ENCODE peak calls at places on chromosome 20, in seven cellular contexts. W is heart left ventricle, C is cardiac muscle cell, Z is cardiac fibroblast, V is tibial artery, N is epithelial cell of esophagus, Y is astrocyte of the spinal cord. R is an unnamed sample.

GRCh38 chr20:58559368-58559729 is 44.1 kb upstream of the APCDD1L start:
- DNase-seq in W (no peak), C (no peak), Z (no peak), V (no peak), N (no peak), Y (no peak), R (no peak)

GRCh38 chr20:9140172-9140760 is 71.4 kb downstream of the PLCB4 start:
- DNase-seq in W (no peak), C (no peak), Z (no peak), V (no peak), N (no peak), Y (no peak), R (no peak)

GRCh38 chr20:59463541-59463940 is 140.8 kb upstream of the PHACTR3 start:
- DNase-seq in W (no peak), C (no peak), Z (no peak), V (no peak), N (no peak), Y (no peak), R (no peak)

GRCh38 chr20:40945754-40946451 is 82.7 kb upstream of the TOP1 start:
- DNase-seq in W (no peak), C (peak), Z (peak), V (peak), N (peak), Y (peak), R (no peak)

GRCh38 chr20:35601021-35601973 is 14.3 kb upstream of the SPAG4 start:
- DNase-seq in W (peak), C (peak), Z (peak), V (peak), N (peak), Y (peak), R (peak)

GRCh38 chr20:51423810-51424209 is 118.7 kb downstream of the NFATC2 start:
- DNase-seq in W (no peak), C (no peak), Z (no peak), V (no peak), N (no peak), Y (no peak), R (no peak)

GRCh38 chr20:61316351-61316750 is 64.3 kb downstream of the CDH4 start:
- DNase-seq in W (no peak), C (no peak), Z (no peak), V (no peak), N (no peak), Y (no peak), R (no peak)

GRCh38 chr20:37417146-37417856 is 71.4 kb downstream of the SRC start:
- DNase-seq in W (peak), C (no peak), Z (no peak), V (no peak), N (no peak), Y (no peak), R (no peak)

GRCh38 chr20:58228484-58229197 is at the start of gene ANKRD60:
- DNase-seq in W (no peak), C (peak), Z (peak), V (no peak), N (peak), Y (peak), R (no peak)

GRCh38 chr20:10823585-10823984 is 149.8 kb upstream of the JAG1 start:
- DNase-seq in W (no peak), C (no peak), Z (no peak), V (no peak), N (no peak), Y (no peak), R (no peak)

GRCh38 chr20:62063601-62063980 is 2.1 kb downstream of the TAF4 start:
- DNase-seq in W (no peak), C (peak), Z (peak), V (no peak), N (peak), Y (peak), R (no peak)

GRCh38 chr20:1945134-1945618 is 48.7 kb downstream of the PDYN start:
- DNase-seq in W (peak), C (peak), Z (peak), V (peak), N (peak), Y (no peak), R (no peak)

GRCh38 chr20:33976959-33977358 is 16.8 kb upstream of the RALY start:
- DNase-seq in W (no peak), C (no peak), Z (no peak), V (no peak), N (no peak), Y (no peak), R (no peak)

GRCh38 chr20:11919046-11919445 is 1.4 kb downstream of the BTBD3 start:
- DNase-seq in W (peak), C (peak), Z (peak), V (no peak), N (no peak), Y (peak), R (no peak)

GRCh38 chr20:48609491-48609978 is 218.3 kb downstream of the PREX1 start:
- DNase-seq in W (no peak), C (no peak), Z (no peak), V (no peak), N (no peak), Y (no peak), R (no peak)

GRCh38 chr20:38109657-38110524 is 55.2 kb downstream of the TGM2 start:
- DNase-seq in W (peak), C (peak), Z (peak), V (peak), N (peak), Y (peak), R (peak)

GRCh38 chr20:31869942-31870702 is at the start of the genes DUSP15 and TTLL9:
- DNase-seq in W (no peak), C (peak), Z (no peak), V (peak), N (no peak), Y (no peak), R (no peak)

GRCh38 chr20:3843490-3843889 is 3.1 kb upstream of the MAVS start:
- DNase-seq in W (no peak), C (peak), Z (peak), V (no peak), N (peak), Y (peak), R (no peak)
- TF ChIP-seq CTCF in W (no peak), C (no peak), Z (no peak), V (no peak), N (no peak), Y (no peak), R (no peak)

DNA sequence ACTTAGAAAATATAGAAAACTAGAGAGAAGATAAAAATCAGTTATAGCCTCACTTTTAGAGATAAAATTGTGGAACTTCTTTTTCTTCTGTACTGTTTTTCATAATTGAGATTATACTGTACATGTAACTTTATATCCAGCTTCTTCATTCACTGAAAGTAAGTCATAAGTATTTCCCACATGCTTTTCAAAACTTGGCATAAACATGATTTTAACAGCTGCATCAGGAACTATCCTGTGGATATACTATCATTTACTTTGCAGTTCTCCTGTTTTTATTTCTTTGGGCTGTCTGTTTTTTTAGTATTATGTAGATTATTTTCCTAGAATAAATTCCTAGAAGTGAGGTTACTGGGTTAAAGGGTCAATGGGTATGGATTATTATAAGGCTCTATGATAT is 14.8 kb downstream of the DSTN start:
- DNase-seq in W (no peak), C (no peak), Z (no peak), V (no peak), N (no peak), Y (peak), R (no peak)
- H3K4me3 ChIP-seq in W (no peak), C (no peak), Z (no peak), V (peak), N (no peak), Y (no peak), R (no peak)

GRCh38 chr20:46323557-46323956 is 15.3 kb upstream of the CDH22 start:
- DNase-seq in W (no peak), C (no peak), Z (no peak), V (no peak), N (peak), Y (no peak), R (no peak)

GRCh38 chr20:46327557-46327956 is 19.3 kb upstream of the CDH22 start:
- DNase-seq in W (no peak), C (no peak), Z (no peak), V (no peak), N (no peak), Y (no peak), R (no peak)

GRCh38 chr20:46324960-46325703 is 16.8 kb upstream of the CDH22 start:
- DNase-seq in W (no peak), C (peak), Z (peak), V (no peak), N (peak), Y (peak), R (no peak)

GRCh38 chr20:46324379-46324778 is 16.1 kb upstream of the CDH22 start:
- DNase-seq in W (no peak), C (no peak), Z (no peak), V (no peak), N (peak), Y (no peak), R (no peak)

GRCh38 chr20:46325788-46326472 is 17.6 kb upstream of the CDH22 start:
- DNase-seq in W (no peak), C (no peak), Z (no peak), V (no peak), N (no peak), Y (no peak), R (no peak)
- TF ChIP-seq CTCF in W (no peak), C (no peak), Z (no peak), V (no peak), N (no peak), Y (no peak), R (no peak)

DNA sequence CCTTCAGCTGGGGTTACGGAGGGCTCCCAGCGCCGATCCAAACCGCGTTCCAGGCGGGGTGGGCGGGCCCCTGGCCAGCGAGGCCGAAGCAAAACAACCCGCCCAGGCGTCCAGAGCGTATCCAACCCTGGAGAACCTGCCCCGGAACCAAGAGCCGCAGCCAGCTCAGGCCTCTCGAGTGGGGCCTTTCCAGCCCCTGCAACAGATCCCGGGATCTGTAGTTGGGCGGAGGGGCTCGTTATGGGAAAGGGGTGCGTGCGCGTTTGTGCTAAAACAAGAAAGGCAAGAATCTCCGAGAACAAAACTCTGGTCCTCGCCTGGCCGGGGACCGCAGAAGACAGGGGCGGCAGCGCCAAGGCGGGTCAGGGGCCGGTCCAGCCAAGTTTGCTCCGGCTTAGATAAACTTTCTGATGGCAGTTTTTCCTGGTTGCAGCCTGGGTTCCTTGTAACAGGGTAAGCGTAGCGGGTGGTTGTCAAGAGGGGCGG is 528 bp upstream of the RIN2 start:
- DNase-seq in W (peak), C (peak), Z (peak), V (peak), N (peak), Y (peak), R (peak)
- H3K4me3 ChIP-seq in W (peak), C (peak), Z (peak), V (peak), N (peak), Y (peak), R (peak)

DNA sequence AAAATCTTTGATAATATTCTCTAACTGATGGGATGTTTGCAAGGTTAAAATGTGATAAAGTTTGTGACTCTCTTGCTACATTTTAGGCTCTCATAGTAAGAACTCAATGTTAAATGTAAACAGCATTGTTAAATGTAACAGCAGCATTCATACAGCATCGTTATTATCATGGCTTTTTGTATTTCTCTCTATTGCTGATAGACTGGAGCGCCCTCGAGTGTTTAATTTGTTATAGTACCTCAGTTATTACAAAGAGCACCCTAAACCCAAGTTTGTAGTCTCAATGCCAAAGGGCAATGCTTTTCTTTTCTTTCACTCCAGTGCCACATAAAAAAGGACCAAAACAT is 14.9 kb upstream of the TTPAL start:
- DNase-seq in W (no peak), C (peak), Z (peak), V (no peak), N (peak), Y (peak), R (no peak)
- TF ChIP-seq CTCF in W (peak), C (peak), Z (peak), V (no peak), N (peak), Y (peak), R (peak)

GRCh38 chr20:44886276-44886671 is 769 bp downstream of the YWHAB start:
- DNase-seq in W (no peak), C (peak), Z (no peak), V (no peak), N (no peak), Y (no peak), R (no peak)

GRCh38 chr20:44885392-44886275 is at the start of gene YWHAB:
- DNase-seq in W (peak), C (peak), Z (peak), V (peak), N (peak), Y (peak), R (peak)

GRCh38 chr20:44887466-44887865 is 2.0 kb downstream of the YWHAB start:
- DNase-seq in W (no peak), C (no peak), Z (no peak), V (no peak), N (no peak), Y (no peak), R (no peak)

GRCh38 chr20:44888226-44889103 is 3.0 kb downstream of the YWHAB start:
- DNase-seq in W (no peak), C (peak), Z (peak), V (no peak), N (peak), Y (no peak), R (no peak)

DNA sequence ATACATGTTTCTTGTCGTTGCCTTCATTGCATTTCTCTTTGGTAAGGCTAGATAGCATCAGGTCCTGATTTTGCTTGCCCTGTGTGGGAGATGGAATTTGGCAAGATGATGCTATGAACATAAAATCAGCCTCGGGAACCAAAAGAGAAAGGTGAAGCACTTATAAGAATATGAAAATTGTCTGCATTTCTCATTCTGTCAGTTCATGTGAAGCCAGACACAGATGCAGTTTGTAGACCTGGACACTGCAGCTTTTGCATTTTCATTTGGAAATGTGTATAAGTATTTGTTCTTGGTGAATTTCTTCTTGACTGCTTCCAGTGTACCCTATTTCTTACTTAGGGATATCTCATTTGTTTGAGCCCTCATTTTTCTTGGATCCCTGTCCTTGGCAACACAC is 1.3 kb downstream of the YWHAB start:
- DNase-seq in W (no peak), C (no peak), Z (no peak), V (no peak), N (no peak), Y (no peak), R (no peak)
- H3K4me3 ChIP-seq in W (peak), C (peak), Z (peak), V (peak), N (peak), Y (peak), R (peak)

GRCh38 chr20:44054118-44054517 is 132.9 kb downstream of the JPH2 start:
- DNase-seq in W (no peak), C (no peak), Z (no peak), V (no peak), N (no peak), Y (no peak), R (no peak)

GRCh38 chr20:44053046-44053445 is 133.9 kb downstream of the JPH2 start:
- DNase-seq in W (no peak), C (no peak), Z (no peak), V (no peak), N (no peak), Y (no peak), R (no peak)

GRCh38 chr20:44057698-44058675 is 129.0 kb downstream of the JPH2 start:
- DNase-seq in W (no peak), C (peak), Z (peak), V (no peak), N (no peak), Y (no peak), R (no peak)

GRCh38 chr20:44054849-44055248 is 132.1 kb downstream of the JPH2 start:
- DNase-seq in W (no peak), C (no peak), Z (no peak), V (no peak), N (no peak), Y (no peak), R (no peak)

GRCh38 chr20:44056010-44056698 is 130.8 kb downstream of the JPH2 start:
- DNase-seq in W (peak), C (peak), Z (peak), V (no peak), N (peak), Y (no peak), R (no peak)
- TF ChIP-seq CTCF in W (peak), C (peak), Z (peak), V (no peak), N (peak), Y (peak), R (peak)

GRCh38 chr20:50344232-50345071 is 153.8 kb downstream of the CEBPB start:
- DNase-seq in W (peak), C (no peak), Z (no peak), V (no peak), N (no peak), Y (no peak), R (no peak)

GRCh38 chr20:50346372-50347347 is 156.0 kb downstream of the CEBPB start:
- DNase-seq in W (peak), C (peak), Z (peak), V (peak), N (peak), Y (peak), R (peak)

GRCh38 chr20:50343490-50344179 is 153.0 kb downstream of the CEBPB start:
- DNase-seq in W (peak), C (no peak), Z (no peak), V (no peak), N (no peak), Y (no peak), R (no peak)

GRCh38 chr20:50347568-50347981 is 156.9 kb downstream of the CEBPB start:
- DNase-seq in W (no peak), C (no peak), Z (no peak), V (no peak), N (no peak), Y (no peak), R (no peak)

DNA sequence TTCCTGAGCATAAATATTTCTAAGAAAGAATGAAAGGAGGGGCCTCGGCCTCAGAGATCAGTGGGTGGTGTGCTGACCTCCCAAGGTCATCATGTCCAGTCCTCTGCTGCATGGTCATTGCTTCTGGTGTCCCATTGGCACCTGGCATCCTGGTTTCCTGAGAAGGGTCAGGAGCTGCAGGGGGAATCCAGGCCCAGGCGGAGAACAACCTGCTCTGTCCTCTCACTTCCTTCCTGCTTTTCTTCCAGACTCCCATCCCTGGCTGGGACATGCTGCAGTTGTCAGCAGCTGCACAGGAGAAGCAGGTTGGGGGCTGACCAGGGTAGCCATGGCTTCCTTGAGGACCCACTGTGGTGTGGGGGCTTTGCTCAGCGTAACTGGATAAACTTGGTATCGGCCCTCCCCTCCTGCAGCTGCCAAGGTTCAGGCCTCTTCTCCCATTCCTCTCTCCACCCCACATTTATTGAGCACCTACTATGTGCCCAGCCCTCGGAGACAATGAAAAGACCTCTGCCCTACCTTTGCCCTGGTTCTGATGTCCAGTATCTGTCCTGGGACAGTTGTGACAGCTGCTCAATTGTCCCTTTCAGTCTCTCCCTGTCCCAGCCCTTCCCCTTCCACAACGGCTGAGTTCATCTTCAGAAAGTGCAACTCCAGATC is 155.2 kb downstream of the CEBPB start:
- DNase-seq in W (no peak), C (no peak), Z (no peak), V (no peak), N (no peak), Y (no peak), R (no peak)
- H3K4me3 ChIP-seq in W (peak), C (no peak), Z (no peak), V (peak), N (no peak), Y (no peak), R (no peak)

GRCh38 chr20:32885201-32885600 is 26.5 kb downstream of the EFCAB8 start:
- DNase-seq in W (no peak), C (no peak), Z (no peak), V (no peak), N (no peak), Y (no peak), R (no peak)
- TF ChIP-seq CTCF in W (no peak), C (no peak), Z (no peak), V (no peak), N (no peak), Y (no peak), R (no peak)